ENCODE peak calls at places on chromosomes 11 and 22, in four cellular contexts. One of them, this sample, is unnamed.

GRCh38 chr11:109865558-109866186 is 227.5 kb upstream of the ZC3H12C start:
- DNase-seq in stimulated activated CD4-positive, alpha-beta T cell treated with anti-CD3 and anti-CD28 coated beads, TNF-alpha, amount 100 ng/mL, for 48 hours: no peak
- DNase-seq in nucleus accumbens: no peak
- DNase-seq in activated T-helper 1 cell treated with anti-CD3 and anti-CD28 coated beads, Interleukin-12 subunit alpha, Interleukin-12 subunit beta, Interleukin-2, Interleukin-4 antibody, amounts not matched to agents 30 ng/mL and 10 ng/mL and 1 ng/mL, durations not matched to agents 14 hours and 24 hours and 36 hours: no peak
- DNase-seq in this sample: no peak

GRCh38 chr11:47216141-47216798 is 1.5 kb downstream of the DDB2 start:
- DNase-seq in nucleus accumbens: no peak
- DNase-seq in stimulated activated CD4-positive, alpha-beta T cell treated with anti-CD3 and anti-CD28 coated beads, TNF-alpha, amount 100 ng/mL, for 48 hours: peak; percentile 61
- DNase-seq in activated T-helper 1 cell treated with anti-CD3 and anti-CD28 coated beads, Interleukin-12 subunit alpha, Interleukin-12 subunit beta, Interleukin-2, Interleukin-4 antibody, amounts not matched to agents 30 ng/mL and 10 ng/mL and 1 ng/mL, durations not matched to agents 14 hours and 24 hours and 36 hours: peak; percentile 53
- DNase-seq in this sample: peak; percentile 58

GRCh38 chr11:71447791-71448256 is 369 bp downstream of the DHCR7 start:
- DNase-seq in nucleus accumbens: no peak
- DNase-seq in stimulated activated CD4-positive, alpha-beta T cell treated with anti-CD3 and anti-CD28 coated beads, TNF-alpha, amount 100 ng/mL, for 48 hours: no peak
- DNase-seq in activated T-helper 1 cell treated with anti-CD3 and anti-CD28 coated beads, Interleukin-12 subunit alpha, Interleukin-12 subunit beta, Interleukin-2, Interleukin-4 antibody, amounts not matched to agents 30 ng/mL and 10 ng/mL and 1 ng/mL, durations not matched to agents 14 hours and 24 hours and 36 hours: no peak
- DNase-seq in this sample: peak; percentile 57

GRCh38 chr11:60847281-60847680 is 5.4 kb downstream of the CCDC86 start:
- DNase-seq in activated T-helper 1 cell treated with anti-CD3 and anti-CD28 coated beads, Interleukin-12 subunit alpha, Interleukin-12 subunit beta, Interleukin-2, Interleukin-4 antibody, amounts not matched to agents 30 ng/mL and 10 ng/mL and 1 ng/mL, durations not matched to agents 14 hours and 24 hours and 36 hours: no peak
- DNase-seq in nucleus accumbens: no peak
- DNase-seq in stimulated activated CD4-positive, alpha-beta T cell treated with anti-CD3 and anti-CD28 coated beads, TNF-alpha, amount 100 ng/mL, for 48 hours: no peak
- DNase-seq in this sample: no peak

GRCh38 chr22:49119551-49119952 is 708.1 kb downstream of the BRD1 start:
- DNase-seq in stimulated activated CD4-positive, alpha-beta T cell treated with anti-CD3 and anti-CD28 coated beads, TNF-alpha, amount 100 ng/mL, for 48 hours: no peak
- DNase-seq in nucleus accumbens: no peak
- DNase-seq in activated T-helper 1 cell treated with anti-CD3 and anti-CD28 coated beads, Interleukin-12 subunit alpha, Interleukin-12 subunit beta, Interleukin-2, Interleukin-4 antibody, amounts not matched to agents 30 ng/mL and 10 ng/mL and 1 ng/mL, durations not matched to agents 14 hours and 24 hours and 36 hours: no peak
- DNase-seq in this sample: no peak

GRCh38 chr11:70623906-70624597 is 225.7 kb downstream of the CTTN start:
- DNase-seq in nucleus accumbens: no peak
- DNase-seq in stimulated activated CD4-positive, alpha-beta T cell treated with anti-CD3 and anti-CD28 coated beads, TNF-alpha, amount 100 ng/mL, for 48 hours: no peak
- DNase-seq in activated T-helper 1 cell treated with anti-CD3 and anti-CD28 coated beads, Interleukin-12 subunit alpha, Interleukin-12 subunit beta, Interleukin-2, Interleukin-4 antibody, amounts not matched to agents 30 ng/mL and 10 ng/mL and 1 ng/mL, durations not matched to agents 14 hours and 24 hours and 36 hours: no peak
- DNase-seq in this sample: no peak

GRCh38 chr22:20441631-20442484 is 4.2 kb upstream of the SCARF2 start:
- DNase-seq in activated T-helper 1 cell treated with anti-CD3 and anti-CD28 coated beads, Interleukin-12 subunit alpha, Interleukin-12 subunit beta, Interleukin-2, Interleukin-4 antibody, amounts not matched to agents 30 ng/mL and 10 ng/mL and 1 ng/mL, durations not matched to agents 14 hours and 24 hours and 36 hours: no peak
- DNase-seq in stimulated activated CD4-positive, alpha-beta T cell treated with anti-CD3 and anti-CD28 coated beads, TNF-alpha, amount 100 ng/mL, for 48 hours: no peak
- DNase-seq in nucleus accumbens: no peak
- DNase-seq in this sample: no peak

GRCh38 chr22:36409911-36410756 is 22.4 kb upstream of the MYH9 start:
- DNase-seq in stimulated activated CD4-positive, alpha-beta T cell treated with anti-CD3 and anti-CD28 coated beads, TNF-alpha, amount 100 ng/mL, for 48 hours: no peak
- DNase-seq in nucleus accumbens: peak; percentile 29
- DNase-seq in activated T-helper 1 cell treated with anti-CD3 and anti-CD28 coated beads, Interleukin-12 subunit alpha, Interleukin-12 subunit beta, Interleukin-2, Interleukin-4 antibody, amounts not matched to agents 30 ng/mL and 10 ng/mL and 1 ng/mL, durations not matched to agents 14 hours and 24 hours and 36 hours: peak; percentile 52
- DNase-seq in this sample: no peak

GRCh38 chr11:64042301-64042700 is 6.6 kb downstream of the FLRT1 start:
- DNase-seq in activated T-helper 1 cell treated with anti-CD3 and anti-CD28 coated beads, Interleukin-12 subunit alpha, Interleukin-12 subunit beta, Interleukin-2, Interleukin-4 antibody, amounts not matched to agents 30 ng/mL and 10 ng/mL and 1 ng/mL, durations not matched to agents 14 hours and 24 hours and 36 hours: no peak
- DNase-seq in stimulated activated CD4-positive, alpha-beta T cell treated with anti-CD3 and anti-CD28 coated beads, TNF-alpha, amount 100 ng/mL, for 48 hours: no peak
- DNase-seq in nucleus accumbens: no peak
- DNase-seq in this sample: no peak

GRCh38 chr11:77090373-77091111 is 12.1 kb upstream of the OMP start:
- DNase-seq in stimulated activated CD4-positive, alpha-beta T cell treated with anti-CD3 and anti-CD28 coated beads, TNF-alpha, amount 100 ng/mL, for 48 hours: no peak
- DNase-seq in nucleus accumbens: no peak
- DNase-seq in activated T-helper 1 cell treated with anti-CD3 and anti-CD28 coated beads, Interleukin-12 subunit alpha, Interleukin-12 subunit beta, Interleukin-2, Interleukin-4 antibody, amounts not matched to agents 30 ng/mL and 10 ng/mL and 1 ng/mL, durations not matched to agents 14 hours and 24 hours and 36 hours: no peak
- DNase-seq in this sample: no peak

GRCh38 chr22:38454011-38454360 is 1.0 kb downstream of the KCNJ4 start:
- DNase-seq in stimulated activated CD4-positive, alpha-beta T cell treated with anti-CD3 and anti-CD28 coated beads, TNF-alpha, amount 100 ng/mL, for 48 hours: no peak
- DNase-seq in nucleus accumbens: no peak
- DNase-seq in activated T-helper 1 cell treated with anti-CD3 and anti-CD28 coated beads, Interleukin-12 subunit alpha, Interleukin-12 subunit beta, Interleukin-2, Interleukin-4 antibody, amounts not matched to agents 30 ng/mL and 10 ng/mL and 1 ng/mL, durations not matched to agents 14 hours and 24 hours and 36 hours: no peak
- DNase-seq in this sample: no peak

GRCh38 chr11:2587132-2587930 is 112.5 kb downstream of the KCNQ1OT1 start:
- DNase-seq in stimulated activated CD4-positive, alpha-beta T cell treated with anti-CD3 and anti-CD28 coated beads, TNF-alpha, amount 100 ng/mL, for 48 hours: no peak
- DNase-seq in activated T-helper 1 cell treated with anti-CD3 and anti-CD28 coated beads, Interleukin-12 subunit alpha, Interleukin-12 subunit beta, Interleukin-2, Interleukin-4 antibody, amounts not matched to agents 30 ng/mL and 10 ng/mL and 1 ng/mL, durations not matched to agents 14 hours and 24 hours and 36 hours: no peak
- DNase-seq in nucleus accumbens: no peak
- DNase-seq in this sample: no peak

GRCh38 chr11:35784699-35785098 is 122.1 kb downstream of the TRIM44 start:
- DNase-seq in nucleus accumbens: no peak
- DNase-seq in stimulated activated CD4-positive, alpha-beta T cell treated with anti-CD3 and anti-CD28 coated beads, TNF-alpha, amount 100 ng/mL, for 48 hours: no peak
- DNase-seq in activated T-helper 1 cell treated with anti-CD3 and anti-CD28 coated beads, Interleukin-12 subunit alpha, Interleukin-12 subunit beta, Interleukin-2, Interleukin-4 antibody, amounts not matched to agents 30 ng/mL and 10 ng/mL and 1 ng/mL, durations not matched to agents 14 hours and 24 hours and 36 hours: no peak
- DNase-seq in this sample: no peak

GRCh38 chr11:71213696-71214552 is 38.5 kb downstream of the SHANK2 start:
- DNase-seq in activated T-helper 1 cell treated with anti-CD3 and anti-CD28 coated beads, Interleukin-12 subunit alpha, Interleukin-12 subunit beta, Interleukin-2, Interleukin-4 antibody, amounts not matched to agents 30 ng/mL and 10 ng/mL and 1 ng/mL, durations not matched to agents 14 hours and 24 hours and 36 hours: no peak
- DNase-seq in nucleus accumbens: no peak
- DNase-seq in stimulated activated CD4-positive, alpha-beta T cell treated with anti-CD3 and anti-CD28 coated beads, TNF-alpha, amount 100 ng/mL, for 48 hours: no peak
- DNase-seq in this sample: no peak

GRCh38 chr11:44104472-44105294 is 9.2 kb downstream of the EXT2 start:
- DNase-seq in activated T-helper 1 cell treated with anti-CD3 and anti-CD28 coated beads, Interleukin-12 subunit alpha, Interleukin-12 subunit beta, Interleukin-2, Interleukin-4 antibody, amounts not matched to agents 30 ng/mL and 10 ng/mL and 1 ng/mL, durations not matched to agents 14 hours and 24 hours and 36 hours: no peak
- DNase-seq in stimulated activated CD4-positive, alpha-beta T cell treated with anti-CD3 and anti-CD28 coated beads, TNF-alpha, amount 100 ng/mL, for 48 hours: no peak
- DNase-seq in nucleus accumbens: no peak
- DNase-seq in this sample: no peak

This sample was measured in HAP-1.